ENCODE peak calls at places on chromosome 6, in four cellular contexts. One of them, this sample, is unnamed.

GRCh38 chr6:81204741-81205140 is 547.7 kb downstream of the TENT5A start:
- DNase-seq in ELF-1: no peak
- DNase-seq in left ventricle myocardium superior: no peak
- DNase-seq in putamen: no peak
- DNase-seq in this sample: no peak

GRCh38 chr6:124927806-124928205 is 34.4 kb upstream of the RNF217 start:
- DNase-seq in ELF-1: no peak
- DNase-seq in putamen: no peak
- DNase-seq in left ventricle myocardium superior: no peak
- DNase-seq in this sample: no peak

GRCh38 chr6:161924516-161925116 is 650.8 kb upstream of the AGPAT4 start:
- DNase-seq in left ventricle myocardium superior: no peak
- DNase-seq in ELF-1: no peak
- DNase-seq in putamen: no peak
- DNase-seq in this sample: no peak

GRCh38 chr6:132218063-132218696 is 183.1 kb downstream of the MOXD1 start:
- DNase-seq in putamen: no peak
- DNase-seq in ELF-1: no peak
- DNase-seq in left ventricle myocardium superior: no peak
- DNase-seq in this sample: no peak

GRCh38 chr6:85569323-85569722 is 24.3 kb downstream of the SNX14 start:
- DNase-seq in putamen: no peak
- DNase-seq in ELF-1: no peak
- DNase-seq in left ventricle myocardium superior: no peak
- DNase-seq in this sample: no peak

GRCh38 chr6:45310118-45310788 is 17.9 kb upstream of the RUNX2 start:
- DNase-seq in putamen: no peak
- DNase-seq in left ventricle myocardium superior: peak
- DNase-seq in ELF-1: peak
- DNase-seq in this sample: peak

GRCh38 chr6:90256698-90257485 is 39.8 kb downstream of the BACH2 start:
- DNase-seq in ELF-1: no peak
- DNase-seq in putamen: no peak
- DNase-seq in left ventricle myocardium superior: no peak
- DNase-seq in this sample: no peak

GRCh38 chr6:33088258-33088930 is 12.6 kb downstream of the HLA-DPB1 start:
- DNase-seq in ELF-1: no peak
- DNase-seq in putamen: no peak
- DNase-seq in left ventricle myocardium superior: no peak
- DNase-seq in this sample: no peak

GRCh38 chr6:44932651-44933091 is 395.5 kb upstream of the RUNX2 start:
- DNase-seq in left ventricle myocardium superior: no peak
- DNase-seq in ELF-1: no peak
- DNase-seq in putamen: no peak
- DNase-seq in this sample: no peak